ENCODE peak calls at places on chromosomes 2 and 18, in four cellular contexts. E is GM12878, W is fibroblast of lung, T is A673. G is an unnamed sample.
A peak's percentile ranks its signal among the peaks of the same experiment; 100 is the strongest.

GRCh38 chr2:62456721-62457539 is 49.1 kb downstream of the TMEM17 start:
- DNase-seq in E (no peak), W (peak; percentile 74), T (peak; percentile 61), G (peak; percentile 48)

GRCh38 chr2:26469092-26469710 is 8.7 kb downstream of the OTOF start:
- DNase-seq in E (peak; percentile 25), W (peak; percentile 39), T (peak; percentile 74), G (peak; percentile 39)

GRCh38 chr2:125870264-125870663 is 785.7 kb upstream of the GYPC start:
- DNase-seq in E (no peak), W (no peak), T (no peak), G (no peak)

GRCh38 chr2:41900299-41900698 is 147.5 kb upstream of the PKDCC start:
- DNase-seq in E (no peak), W (no peak), T (no peak), G (no peak)

GRCh38 chr2:128642316-128642715 is 323.6 kb upstream of the HS6ST1 start:
- DNase-seq in E (no peak), W (no peak), T (no peak), G (no peak)

GRCh38 chr18:2984703-2985261 is 28.2 kb downstream of the LPIN2 start:
- DNase-seq in E (no peak), W (no peak), T (no peak), G (no peak)

GRCh38 chr18:58721586-58722160 is 50.4 kb downstream of the MALT1 start:
- DNase-seq in E (no peak), W (peak; percentile 45), T (no peak), G (no peak)

GRCh38 chr2:159456500-159457426 is 159.6 kb downstream of the BAZ2B start:
- DNase-seq in E (no peak), W (peak; percentile 67), T (no peak), G (no peak)

GRCh38 chr2:178845565-178846457 is 38.6 kb upstream of the TTN start:
- DNase-seq in E (no peak), W (peak; percentile 88), T (no peak), G (no peak)

GRCh38 chr2:60499082-60499429 is 54.4 kb downstream of the BCL11A start:
- DNase-seq in E (no peak), W (no peak), T (no peak), G (no peak)

GRCh38 chr2:217054791-217055190 is 194.9 kb upstream of the TNP1 start:
- DNase-seq in E (no peak), W (peak; percentile 65), T (no peak), G (no peak)

GRCh38 chr2:240840435-240841060 is 20.5 kb upstream of the KIF1A start:
- DNase-seq in E (no peak), W (peak; percentile 57), T (peak; percentile 54), G (peak; percentile 25)

GRCh38 chr2:123438277-123439050 is 586.6 kb upstream of the CNTNAP5 start:
- DNase-seq in E (no peak), W (no peak), T (no peak), G (no peak)

GRCh38 chr2:134137182-134137595 is 116.7 kb upstream of the MGAT5 start:
- DNase-seq in E (no peak), W (peak; percentile 75), T (peak; percentile 7), G (no peak)

GRCh38 chr2:1653137-1653789 is 91.1 kb downstream of the PXDN start:
- DNase-seq in E (no peak), W (peak; percentile 99), T (no peak), G (no peak)

GRCh38 chr2:120428748-120429147 is 82.8 kb downstream of the INHBB start:
- DNase-seq in E (no peak), W (no peak), T (no peak), G (no peak)

GRCh38 chr2:113894156-113894743 is 4.4 kb downstream of the ACTR3 start:
- DNase-seq in E (no peak), W (peak; percentile 95), T (peak; percentile 87), G (no peak)

GRCh38 chr18:63339920-63340484 is 20.4 kb upstream of the BCL2 start:
- DNase-seq in E (no peak), W (peak; percentile 19), T (peak; percentile 80), G (no peak)

GRCh38 chr18:75129717-75130477 is 79.0 kb downstream of the PTGR3 start:
- DNase-seq in E (no peak), W (no peak), T (no peak), G (no peak)

GRCh38 chr2:39437522-39438296 is 624 bp upstream of the MAP4K3 start:
- DNase-seq in E (no peak), W (peak; percentile 38), T (no peak), G (no peak)

GRCh38 chr2:234481301-234481700 is 15.6 kb downstream of the ARL4C start:
- DNase-seq in E (no peak), W (no peak), T (no peak), G (no peak)

GRCh38 chr2:85536479-85536878 is 2.5 kb upstream of the MAT2A start:
- DNase-seq in E (no peak), W (peak; percentile 88), T (peak; percentile 19), G (no peak)

GRCh38 chr2:46855805-46856204 is 59.8 kb downstream of the MCFD2 start:
- DNase-seq in E (no peak), W (no peak), T (no peak), G (no peak)
- H3K4me1 ChIP-seq in E (no peaks in the 10 kb centered on the region), W (peaks cover 45% of the 10 kb centered on the region), T (peaks cover 5% of the 10 kb centered on the region), G (peaks cover 12% of the 10 kb centered on the region)

GRCh38 chr2:222608081-222608480 is 47.8 kb downstream of the FARSB start:
- DNase-seq in E (no peak), W (no peak), T (no peak), G (no peak)
- TF ChIP-seq CTCF in E (no peak), W (no peak), T (no peak), G (no peak)

DNA sequence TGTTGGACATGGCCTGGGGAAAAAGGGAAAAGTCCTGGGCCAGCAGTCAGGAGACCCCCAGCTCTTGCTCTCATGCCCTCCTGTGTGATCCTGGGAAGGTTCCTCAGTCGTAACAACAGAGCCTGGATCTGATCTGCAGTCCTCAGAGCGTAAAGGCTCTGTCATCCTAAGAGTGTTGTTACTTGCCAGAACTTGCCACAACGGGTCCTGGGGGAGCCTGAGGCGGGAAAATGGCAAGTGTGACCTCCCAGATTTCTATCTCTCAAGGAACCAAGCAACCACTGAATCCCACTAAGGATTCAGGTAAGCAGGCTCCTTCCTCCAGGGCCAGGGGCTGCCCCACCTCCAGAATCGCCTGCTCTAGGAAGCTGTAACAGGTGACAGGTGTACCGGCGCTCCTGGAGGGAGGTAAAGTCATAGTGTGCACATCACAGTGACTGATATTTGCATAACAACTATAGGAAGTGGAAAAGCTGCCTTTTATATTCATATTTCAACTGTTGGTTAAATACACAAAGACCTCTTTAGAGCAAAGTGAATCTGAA is 18.4 kb downstream of the HS1BP3 start:
- DNase-seq in E (no peak), W (no peak), T (no peak), G (no peak)
- H3K4me1 ChIP-seq in E (peaks cover 17% of the 10 kb centered on the region), W (peaks cover 14% of the 10 kb centered on the region), T (peaks cover 12% of the 10 kb centered on the region), G (no peaks in the 10 kb centered on the region)

GRCh38 chr2:127157651-127158460 is 50.9 kb upstream of the BIN1 start:
- DNase-seq in E (no peak), W (no peak), T (no peak), G (no peak)
- TF ChIP-seq CTCF in E (no peak), W (peak; percentile 44), T (peak; percentile 16), G (no peak)

DNA sequence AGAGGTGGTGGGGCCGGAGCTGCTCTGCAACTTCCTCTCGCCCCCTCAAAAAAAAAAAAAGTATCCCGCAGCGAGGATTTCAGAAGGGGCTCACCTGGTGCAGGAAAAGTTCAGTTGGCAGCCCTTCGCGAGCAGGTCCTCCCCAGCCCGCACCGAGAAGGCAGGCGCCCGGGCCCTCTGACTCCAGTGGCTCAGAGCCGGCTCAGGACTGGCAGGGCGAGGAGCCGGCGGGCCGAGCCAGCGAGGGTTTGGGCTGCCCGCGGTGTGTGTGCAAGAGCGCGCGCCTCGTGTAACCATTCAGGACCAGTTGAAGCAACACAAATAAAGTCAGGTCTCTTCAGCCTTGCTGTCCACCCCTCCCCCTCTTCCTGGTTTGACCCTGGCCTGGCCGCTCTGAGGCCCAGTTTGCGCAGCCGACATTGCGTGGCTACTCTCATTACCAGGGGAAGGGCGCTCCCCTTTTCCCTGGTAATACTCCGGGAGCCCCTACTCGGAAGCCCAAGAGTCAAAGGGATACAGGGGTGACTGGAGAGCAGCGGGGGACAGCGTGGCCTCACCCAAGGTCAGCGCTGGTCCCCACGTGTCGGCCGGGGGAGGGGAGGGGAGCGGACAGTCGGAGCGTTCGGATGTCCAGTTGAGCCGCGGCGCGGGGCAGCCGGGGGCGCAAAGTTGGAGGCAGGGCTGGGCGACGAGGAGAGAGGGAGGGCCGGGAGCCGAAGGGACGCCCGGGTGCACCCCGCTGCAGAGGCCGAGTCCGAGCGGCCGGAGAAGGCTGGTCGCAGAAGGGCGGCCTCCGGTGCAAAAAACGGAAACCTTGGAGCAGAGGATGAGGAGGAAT is 12.3 kb downstream of the EN1 start:
- DNase-seq in E (no peak), W (no peak), T (no peak), G (no peak)
- H3K4me1 ChIP-seq in E (no peaks in the 10 kb centered on the region), W (no peaks in the 10 kb centered on the region), T (no peaks in the 10 kb centered on the region), G (no peaks in the 10 kb centered on the region)

GRCh38 chr2:112884869-112885502 is 26.0 kb upstream of the IL37 start:
- DNase-seq in E (peak; percentile 39), W (no peak), T (peak; percentile 37), G (peak; percentile 27)
- TF ChIP-seq CTCF in E (peak; percentile 93), W (peak; percentile 73), T (peak; percentile 87), G (peak; percentile 89)

G was measured in Panc1.